ENCODE peak calls at places on chromosome 10, in nine cellular contexts. A, P, V, Z, L, W, H, E and R are unnamed samples.

GRCh38 chr10:123491692-123492415 is 174.3 kb upstream of the GPR26 start:
- DNase-seq in A (no peak), P (no peak), V (no peak), Z (peak), L (no peak), W (no peak), H (no peak), E (no peak), R (no peak)

GRCh38 chr10:13938940-13939339 is 352.2 kb downstream of the PRPF18 start:
- DNase-seq in A (no peak), P (no peak), V (peak), Z (no peak), L (no peak), W (no peak), H (no peak), E (no peak), R (no peak)

GRCh38 chr10:75736889-75737610 is 305.6 kb downstream of the LRMDA start:
- DNase-seq in A (no peak), P (no peak), V (no peak), Z (no peak), L (no peak), W (no peak), H (no peak), E (no peak), R (no peak)

GRCh38 chr10:24209421-24209770 is 458 bp downstream of the KIAA1217 start:
- DNase-seq in A (no peak), P (no peak), V (no peak), Z (no peak), L (no peak), W (no peak), H (no peak), E (no peak), R (no peak)

GRCh38 chr10:92544296-92544695 is 29.6 kb downstream of the IDE start:
- DNase-seq in A (no peak), P (no peak), V (no peak), Z (peak), L (no peak), W (no peak), H (no peak), E (no peak), R (no peak)

GRCh38 chr10:101725296-101725695 is 30.3 kb upstream of the FBXW4 start:
- DNase-seq in A (no peak), P (no peak), V (no peak), Z (no peak), L (no peak), W (no peak), H (no peak), E (no peak), R (no peak)

GRCh38 chr10:88147000-88147798 is 283.8 kb downstream of the PTEN start:
- DNase-seq in A (no peak), P (no peak), V (no peak), Z (no peak), L (peak), W (no peak), H (no peak), E (no peak), R (no peak)

GRCh38 chr10:99906470-99906869 is 103.3 kb downstream of the DNMBP start:
- DNase-seq in A (no peak), P (no peak), V (peak), Z (no peak), L (peak), W (peak), H (no peak), E (no peak), R (no peak)

GRCh38 chr10:99551158-99551557 is 18.4 kb downstream of the NKX2-3 start:
- DNase-seq in A (no peak), P (no peak), V (peak), Z (peak), L (no peak), W (no peak), H (no peak), E (no peak), R (no peak)

GRCh38 chr10:104735036-104735435 is 93.9 kb downstream of the SORCS3 start:
- DNase-seq in A (no peak), P (no peak), V (no peak), Z (no peak), L (no peak), W (no peak), H (no peak), E (no peak), R (no peak)

GRCh38 chr10:93541402-93542357 is 24.8 kb upstream of the FFAR4 start:
- DNase-seq in A (no peak), P (no peak), V (peak), Z (peak), L (peak), W (peak), H (no peak), E (no peak), R (no peak)

GRCh38 chr10:112343056-112343806 is 30.7 kb upstream of the ACSL5 start:
- DNase-seq in A (no peak), P (no peak), V (no peak), Z (no peak), L (no peak), W (no peak), H (no peak), E (no peak), R (no peak)

GRCh38 chr10:70337201-70337651 is 45.2 kb downstream of the LRRC20 start:
- DNase-seq in A (no peak), P (no peak), V (no peak), Z (no peak), L (no peak), W (no peak), H (no peak), E (no peak), R (peak)